ENCODE peak calls at places on chromosomes 16 and 17, in six cellular contexts. C, T, B, F, W and Y are unnamed samples.

GRCh38 chr16:24845726-24846547 is at the start of gene SLC5A11:
- DNase-seq in W (no peak), C (peak), F (no peak), T (no peak), B (no peak), Y (no peak)

GRCh38 chr16:65975049-65975708 is 391.3 kb upstream of the CDH5 start:
- DNase-seq in F (no peak), W (no peak), C (no peak), B (no peak), T (no peak), Y (no peak)

GRCh38 chr16:3475604-3476375 is 19.5 kb downstream of the C16orf90 start:
- DNase-seq in W (no peak), T (no peak), F (no peak), C (peak), B (no peak), Y (no peak)

GRCh38 chr16:11552445-11552844 is 34.3 kb downstream of the LITAF start:
- DNase-seq in B (no peak), T (no peak), W (peak), F (no peak), C (no peak), Y (no peak)

GRCh38 chr17:48530208-48530886 is 464 bp downstream of the HOXB1 start:
- DNase-seq in F (no peak), C (no peak), T (no peak), W (no peak), B (no peak), Y (no peak)

GRCh38 chr16:10466861-10467260 is 81.0 kb downstream of the ATF7IP2 start:
- DNase-seq in T (no peak), C (no peak), W (no peak), B (no peak), F (no peak), Y (no peak)

GRCh38 chr17:7955414-7956042 is 23.5 kb downstream of the CNTROB start:
- DNase-seq in F (no peak), W (no peak), C (no peak), B (no peak), T (no peak), Y (no peak)

GRCh38 chr17:75970011-75970523 is 8.9 kb downstream of the ACOX1 start:
- DNase-seq in C (no peak), T (no peak), W (no peak), B (no peak), F (no peak), Y (no peak)

GRCh38 chr16:17555176-17555575 is 84.4 kb upstream of the XYLT1 start:
- DNase-seq in F (no peak), B (no peak), C (no peak), T (no peak), W (no peak), Y (no peak)

GRCh38 chr17:31534223-31534888 is 142.9 kb downstream of the RAB11FIP4 start:
- DNase-seq in W (no peak), T (no peak), C (no peak), B (no peak), F (no peak), Y (no peak)

GRCh38 chr16:4090476-4090875 is 25.8 kb downstream of the ADCY9 start:
- DNase-seq in B (peak), C (peak), W (peak), F (peak), T (peak), Y (peak)

GRCh38 chr17:39598047-39598481 is 9.7 kb downstream of the NEUROD2 start:
- DNase-seq in B (no peak), C (no peak), F (peak), W (no peak), T (no peak), Y (no peak)

GRCh38 chr16:22220714-22221113 is 14.6 kb downstream of the EEF2K start:
- DNase-seq in T (peak), F (no peak), W (peak), B (peak), C (no peak), Y (no peak)

GRCh38 chr17:65227637-65228036 is 90.5 kb downstream of the RGS9 start:
- DNase-seq in C (no peak), B (no peak), F (no peak), W (no peak), T (no peak), Y (no peak)

GRCh38 chr17:4256952-4257351 is 6.8 kb downstream of the ANKFY1 start:
- DNase-seq in C (no peak), T (no peak), B (no peak), W (no peak), F (no peak), Y (no peak)

GRCh38 chr17:57576744-57577143 is 168.4 kb downstream of the CCDC182 start:
- DNase-seq in C (no peak), B (no peak), F (no peak), T (no peak), W (no peak), Y (no peak)

GRCh38 chr16:77158293-77158692 is 32.7 kb upstream of the MON1B start:
- DNase-seq in F (no peak), C (no peak), B (no peak), T (no peak), W (peak), Y (no peak)

GRCh38 chr17:43983515-43984411 is 20.7 kb upstream of the NAGS start:
- DNase-seq in W (peak), F (peak), T (no peak), B (no peak), C (peak), Y (no peak)

GRCh38 chr17:7632492-7632894 is 2.6 kb downstream of the SHBG start:
- DNase-seq in F (peak), W (no peak), C (peak), T (no peak), B (peak), Y (no peak)

GRCh38 chr16:3121843-3122467 is 9.6 kb downstream of the ZNF205 start:
- DNase-seq in T (no peak), B (no peak), W (peak), F (no peak), C (no peak), Y (no peak)

GRCh38 chr16:13957197-13958078 is 37.5 kb downstream of the ERCC4 start:
- DNase-seq in C (peak), B (peak), F (peak), W (peak), T (peak), Y (peak)

GRCh38 chr17:1606352-1606985 is 22.2 kb downstream of the SLC43A2 start:
- DNase-seq in T (no peak), W (no peak), B (no peak), F (peak), C (no peak), Y (no peak)

GRCh38 chr17:1607971-1608320 is 20.7 kb downstream of the SLC43A2 start:
- DNase-seq in T (no peak), B (no peak), F (no peak), C (no peak), W (no peak), Y (no peak)

GRCh38 chr17:1611715-1612114 is 16.9 kb downstream of the SLC43A2 start:
- DNase-seq in C (no peak), F (no peak), B (no peak), W (no peak), T (no peak), Y (no peak)

GRCh38 chr17:1605681-1606351 is 22.8 kb downstream of the SLC43A2 start:
- DNase-seq in F (no peak), C (no peak), W (no peak), B (no peak), T (no peak), Y (no peak)

GRCh38 chr17:1608676-1609075 is 20.0 kb downstream of the SLC43A2 start:
- DNase-seq in W (no peak), T (no peak), C (no peak), F (no peak), B (no peak), Y (no peak)
- H3K27ac ChIP-seq in W (no peak), T (no peak), C (peak), F (no peak), B (no peak), Y (no peak)

DNA sequence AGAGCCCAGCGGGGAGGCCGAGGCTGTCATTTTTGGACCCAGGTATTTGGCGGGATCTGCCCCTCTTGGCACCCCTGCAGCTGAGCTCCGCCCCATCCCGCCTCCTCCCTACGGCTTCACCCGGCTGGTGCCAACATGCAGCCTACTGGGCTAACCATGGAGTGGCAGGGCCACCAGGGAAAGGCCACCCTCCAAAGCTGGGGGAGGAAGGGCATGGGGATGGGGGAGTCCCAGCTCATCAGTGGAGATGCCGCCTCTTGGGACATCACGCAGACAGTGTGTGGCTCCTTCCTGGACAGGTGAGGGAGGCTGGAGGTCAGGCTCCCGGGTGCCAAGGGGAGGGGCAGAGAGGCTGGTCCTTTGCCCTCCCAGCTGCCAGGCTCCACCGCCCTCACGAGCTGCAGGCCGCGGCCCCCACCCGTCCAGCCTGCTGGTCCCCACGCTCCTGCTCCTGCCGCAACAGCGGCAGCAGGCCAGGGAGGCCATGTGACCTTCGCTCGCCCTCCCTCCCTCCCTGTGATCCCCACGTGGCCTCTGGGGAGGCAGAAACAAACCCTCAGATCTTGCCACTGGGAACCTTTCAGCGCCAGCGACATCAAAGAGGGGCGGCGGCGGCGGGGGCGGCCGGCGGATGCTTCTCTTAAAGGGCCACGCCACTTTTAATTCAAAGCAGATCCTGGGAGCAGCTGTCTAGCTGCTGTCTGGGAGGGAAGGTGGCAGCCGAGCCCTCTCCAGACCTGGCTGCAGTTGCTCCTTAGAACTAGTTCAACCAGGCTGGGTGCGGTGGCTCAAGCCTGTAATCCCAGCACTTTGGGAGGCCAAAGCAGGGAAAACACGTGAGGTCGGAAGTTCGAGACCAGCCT is 6.8 kb upstream of the NOTUM start:
- DNase-seq in B (peak), T (peak), F (peak), C (peak), W (peak), Y (peak)
- TF ChIP-seq POLR2A in B (no peak), T (no peak), F (no peak), C (no peak), W (no peak), Y (no peak)

GRCh38 chr17:81512560-81512983 is at the start of gene ACTG1:
- DNase-seq in T (peak), W (peak), C (peak), F (peak), B (peak), Y (peak)

GRCh38 chr17:81514485-81514734 is 1.8 kb upstream of the ACTG1 start:
- DNase-seq in C (no peak), T (no peak), B (no peak), F (no peak), W (no peak), Y (no peak)

GRCh38 chr17:81512984-81513668 is 527 bp upstream of the ACTG1 start:
- DNase-seq in W (peak), C (peak), T (peak), B (peak), F (peak), Y (peak)

GRCh38 chr17:81514735-81515529 is 2.3 kb upstream of the ACTG1 start:
- DNase-seq in C (peak), F (peak), W (peak), B (peak), T (peak), Y (no peak)

GRCh38 chr17:81513669-81514484 is 1.3 kb upstream of the ACTG1 start:
- DNase-seq in F (peak), T (peak), B (peak), W (peak), C (peak), Y (peak)
- TF ChIP-seq CTCF in F (no peak), T (no peak), B (no peak), W (no peak), C (no peak), Y (no peak)

GRCh38 chr16:87321336-87322107 is 4.3 kb upstream of the C16orf95 start:
- DNase-seq in T (no peak), C (no peak), W (no peak), B (peak), F (no peak), Y (no peak)
- H3K27ac ChIP-seq in T (no peak), C (no peak), W (no peak), B (no peak), F (no peak), Y (no peak)

GRCh38 chr16:69311533-69312388 is 611 bp downstream of the VPS4A start:
- DNase-seq in F (peak), W (peak), C (peak), B (no peak), T (no peak), Y (no peak)

GRCh38 chr16:69307856-69308255 is 3.3 kb upstream of the VPS4A start:
- DNase-seq in B (no peak), T (no peak), C (no peak), W (no peak), F (no peak), Y (no peak)

GRCh38 chr16:69309316-69309715 is 1.8 kb upstream of the VPS4A start:
- DNase-seq in B (peak), C (no peak), F (no peak), W (no peak), T (no peak), Y (no peak)

GRCh38 chr16:69311115-69311532 is at the start of gene VPS4A:
- DNase-seq in B (peak), F (peak), W (peak), T (peak), C (peak), Y (peak)

DNA sequence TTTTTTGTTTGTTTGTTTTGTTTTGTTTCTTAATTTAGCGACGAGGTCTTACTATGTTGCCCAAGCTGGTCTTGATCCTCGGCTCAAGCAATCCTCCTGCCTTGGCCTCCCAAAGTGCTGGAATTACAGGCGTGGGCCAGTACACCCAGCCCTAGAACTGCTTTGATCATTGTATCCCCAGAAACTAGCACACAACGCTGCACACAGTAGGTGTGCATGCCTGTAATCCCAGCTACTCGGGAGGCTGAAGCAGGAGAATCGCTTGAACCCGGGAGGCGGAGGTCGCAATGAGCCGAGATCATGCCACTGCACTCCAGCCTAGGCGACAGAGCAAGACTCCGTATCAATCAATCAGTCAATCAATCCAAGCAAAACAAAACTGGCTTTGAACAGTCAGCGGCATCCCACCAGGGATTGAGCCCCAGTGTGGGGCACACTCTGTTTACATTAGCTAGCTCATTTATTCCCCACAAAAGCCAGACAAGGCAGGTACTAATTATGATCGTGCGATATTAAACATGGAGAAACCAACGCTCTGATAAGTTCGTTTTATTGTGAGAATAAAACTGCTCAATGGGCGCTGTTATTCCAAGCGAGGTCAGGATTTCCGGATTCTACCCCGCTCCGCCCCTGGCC is 553 bp upstream of the VPS4A start:
- DNase-seq in C (no peak), F (no peak), B (peak), W (no peak), T (no peak), Y (no peak)
- TF ChIP-seq POLR2A in C (peak), F (no peak), B (no peak), W (no peak), T (no peak), Y (no peak)

DNA sequence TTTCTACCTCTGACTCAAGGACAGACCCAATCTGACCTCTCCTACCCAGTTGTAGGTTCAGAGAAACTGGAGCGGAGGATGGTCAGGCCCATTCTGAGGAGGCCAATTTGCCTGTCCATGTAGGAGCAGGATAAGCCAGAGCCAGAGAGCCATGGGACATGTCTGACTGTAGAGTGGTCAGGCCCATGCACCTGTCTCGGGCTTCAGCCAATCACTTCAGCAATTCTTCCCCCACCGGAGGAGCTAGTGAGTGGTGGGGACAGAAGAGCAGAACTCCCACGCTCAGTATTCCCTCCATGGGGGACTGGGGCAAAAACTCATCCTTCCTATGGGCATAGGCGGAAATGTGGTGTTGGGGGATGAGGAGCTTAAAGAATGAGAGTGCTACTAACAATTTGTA is 14.3 kb downstream of the DCAF7 start:
- DNase-seq in T (no peak), B (no peak), F (no peak), W (no peak), C (no peak), Y (no peak)
- TF ChIP-seq CTCF in T (no peak), B (no peak), F (no peak), W (no peak), C (no peak), Y (no peak)

DNA sequence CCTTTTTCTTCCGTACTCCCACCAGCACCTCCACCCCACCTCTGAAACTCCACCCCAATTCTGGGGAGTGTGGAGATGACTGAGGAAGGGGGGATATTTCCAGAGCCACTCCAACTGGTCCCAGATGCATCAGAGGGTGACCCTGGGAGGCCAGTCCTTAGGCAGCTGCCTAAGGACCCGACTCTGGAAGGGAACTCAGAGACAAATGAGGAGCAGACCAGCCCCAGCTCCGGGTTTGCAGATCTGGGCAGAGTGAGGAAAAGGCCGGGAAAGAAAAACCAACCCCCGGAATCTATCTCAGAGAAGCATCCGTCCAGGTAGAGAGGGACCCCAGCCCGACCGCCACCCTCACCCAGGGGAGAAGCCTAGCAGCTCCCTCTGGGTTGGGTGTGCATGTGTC is 41.5 kb downstream of the SOCS3 start:
- DNase-seq in T (no peak), B (no peak), F (no peak), C (no peak), W (no peak), Y (no peak)
- H3K27ac ChIP-seq in T (no peak), B (no peak), F (no peak), C (peak), W (no peak), Y (no peak)

DNA sequence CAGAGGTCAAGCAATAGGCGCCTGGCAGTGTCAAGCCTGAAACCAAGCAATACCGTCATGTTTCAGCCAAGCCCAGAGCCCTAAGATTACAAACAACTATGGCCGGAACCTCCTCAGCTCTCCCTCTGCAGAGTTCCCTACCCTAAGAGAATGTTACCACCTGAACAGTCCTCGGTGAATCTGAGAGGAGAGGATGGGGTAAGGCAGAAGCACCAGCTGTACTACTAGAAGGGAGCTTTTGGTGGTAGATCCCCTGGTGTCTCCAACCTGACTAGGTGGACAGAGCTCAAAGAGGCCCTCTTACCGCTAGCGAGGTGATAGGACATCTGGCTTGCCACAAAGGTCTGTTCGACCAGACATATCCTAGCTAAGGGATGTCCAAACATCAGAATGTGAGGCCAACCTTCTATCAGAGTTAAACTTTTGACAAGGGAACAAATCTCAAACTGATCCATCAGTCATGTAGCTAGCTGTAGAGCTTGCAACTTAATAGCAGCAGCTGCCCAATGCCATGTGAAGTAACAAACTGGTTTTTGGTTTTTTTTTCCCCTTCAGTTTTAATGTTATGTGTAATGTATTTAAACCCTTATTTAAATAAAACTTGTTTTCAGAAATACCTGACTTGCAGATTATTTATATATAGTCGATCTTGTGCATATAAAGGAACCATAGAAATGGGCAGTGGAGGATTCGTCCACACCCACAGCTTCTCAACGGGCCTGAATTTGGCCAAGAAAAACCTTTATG is 2.5 kb downstream of the EIF1 start:
- DNase-seq in B (no peak), T (no peak), C (no peak), W (no peak), F (no peak), Y (no peak)
- TF ChIP-seq POLR2A in B (no peak), T (no peak), C (no peak), W (no peak), F (no peak), Y (no peak)

GRCh38 chr17:1455291-1455747 is 713 bp downstream of the CRK start:
- DNase-seq in C (peak), B (peak), W (peak), T (peak), F (peak), Y (peak)
- TF ChIP-seq CTCF in C (peak), B (peak), W (peak), T (peak), F (peak), Y (peak)